ENCODE peak calls at places on chromosomes 6 and 20, in five cellular contexts. One of them, this sample, is unnamed.

GRCh38 chr6:21972516-21972915 is 324.3 kb downstream of the PRL start:
- DNase-seq in midbrain: no peak
- DNase-seq in right lobe of liver: no peak
- DNase-seq in T follicular helper cell: no peak
- DNase-seq in fibroblast of the conjunctiva: no peak
- DNase-seq in this sample: no peak

GRCh38 chr6:138103876-138104275 is 3.3 kb downstream of the PERP start:
- DNase-seq in midbrain: no peak
- DNase-seq in right lobe of liver: no peak
- DNase-seq in T follicular helper cell: no peak
- DNase-seq in fibroblast of the conjunctiva: no peak
- DNase-seq in this sample: no peak

GRCh38 chr6:13462380-13463326 is 24.7 kb downstream of the GFOD1 start:
- DNase-seq in midbrain: no peak
- DNase-seq in right lobe of liver: no peak
- DNase-seq in T follicular helper cell: no peak
- DNase-seq in fibroblast of the conjunctiva: no peak
- DNase-seq in this sample: no peak

GRCh38 chr20:51093240-51093763 is 70.4 kb upstream of the KCNG1 start:
- DNase-seq in midbrain: no peak
- DNase-seq in right lobe of liver: no peak
- DNase-seq in T follicular helper cell: no peak
- DNase-seq in fibroblast of the conjunctiva: no peak
- DNase-seq in this sample: no peak

GRCh38 chr6:12657884-12658283 is 58.7 kb upstream of the PHACTR1 start:
- DNase-seq in midbrain: no peak
- DNase-seq in right lobe of liver: no peak
- DNase-seq in T follicular helper cell: no peak
- DNase-seq in fibroblast of the conjunctiva: no peak
- DNase-seq in this sample: no peak

GRCh38 chr6:143741480-143741879 is 63.7 kb downstream of the PHACTR2 start:
- DNase-seq in midbrain: no peak
- DNase-seq in right lobe of liver: no peak
- DNase-seq in T follicular helper cell: no peak
- DNase-seq in fibroblast of the conjunctiva: no peak
- DNase-seq in this sample: no peak

GRCh38 chr6:108526739-108527174 is 34.0 kb upstream of the FOXO3 start:
- DNase-seq in midbrain: peak
- DNase-seq in right lobe of liver: no peak
- DNase-seq in T follicular helper cell: no peak
- DNase-seq in fibroblast of the conjunctiva: peak
- DNase-seq in this sample: no peak

GRCh38 chr6:170480045-170480714 is 72.9 kb downstream of the PSMB1 start:
- DNase-seq in midbrain: peak
- DNase-seq in right lobe of liver: no peak
- DNase-seq in T follicular helper cell: no peak
- DNase-seq in fibroblast of the conjunctiva: no peak
- DNase-seq in this sample: no peak

GRCh38 chr20:7171911-7172310 is 404.4 kb downstream of the BMP2 start:
- DNase-seq in midbrain: no peak
- DNase-seq in right lobe of liver: no peak
- DNase-seq in T follicular helper cell: no peak
- DNase-seq in fibroblast of the conjunctiva: no peak
- DNase-seq in this sample: no peak

GRCh38 chr6:46715106-46715505 is 20.1 kb downstream of the PLA2G7 start:
- DNase-seq in midbrain: no peak
- DNase-seq in right lobe of liver: no peak
- DNase-seq in T follicular helper cell: no peak
- DNase-seq in fibroblast of the conjunctiva: no peak
- DNase-seq in this sample: no peak

GRCh38 chr20:49483018-49483705 is 694 bp upstream of the KCNB1 start:
- DNase-seq in midbrain: peak
- DNase-seq in right lobe of liver: no peak
- DNase-seq in T follicular helper cell: no peak
- DNase-seq in fibroblast of the conjunctiva: no peak
- DNase-seq in this sample: no peak

GRCh38 chr6:16514249-16514648 is 247.0 kb downstream of the ATXN1 start:
- DNase-seq in midbrain: peak
- DNase-seq in right lobe of liver: no peak
- DNase-seq in T follicular helper cell: no peak
- DNase-seq in fibroblast of the conjunctiva: peak
- DNase-seq in this sample: no peak

GRCh38 chr6:71395731-71396409 is 107.3 kb downstream of the OGFRL1 start:
- DNase-seq in midbrain: no peak
- DNase-seq in right lobe of liver: no peak
- DNase-seq in T follicular helper cell: no peak
- DNase-seq in fibroblast of the conjunctiva: no peak
- DNase-seq in this sample: no peak

GRCh38 chr6:106510090-106510970 is 119.0 kb downstream of the RTN4IP1 start:
- DNase-seq in midbrain: no peak
- DNase-seq in right lobe of liver: peak
- DNase-seq in T follicular helper cell: peak
- DNase-seq in fibroblast of the conjunctiva: no peak
- DNase-seq in this sample: peak

GRCh38 chr6:33838979-33839378 is 35.2 kb upstream of the MLN start:
- DNase-seq in midbrain: no peak
- DNase-seq in right lobe of liver: no peak
- DNase-seq in T follicular helper cell: no peak
- DNase-seq in fibroblast of the conjunctiva: no peak
- DNase-seq in this sample: no peak

GRCh38 chr20:4445331-4445730 is 276.4 kb upstream of the PRND start:
- DNase-seq in midbrain: no peak
- DNase-seq in right lobe of liver: no peak
- DNase-seq in T follicular helper cell: no peak
- DNase-seq in fibroblast of the conjunctiva: no peak
- DNase-seq in this sample: no peak